ENCODE peak calls at places on chromosomes 2 and 18, in eight cellular contexts. P is IMR-90, O is fibroblast of mammary gland, M is RWPE1, L is GM10248, F is tibial artery, Y is stomach, V is thoracic aorta. J is an unnamed sample.
A peak's percentile ranks its signal among the peaks of the same experiment; 100 is the strongest.

GRCh38 chr2:84991404-84992151 is 20.6 kb downstream of the KCMF1 start:
- DNase-seq in P (peak; percentile 97), L (no peak), M (peak; percentile 41), Y (no peak), V (no peak), F (no peak), O (peak; percentile 73), J (no peak)

GRCh38 chr18:29681578-29681977 is 1361.0 kb downstream of the DSC3 start:
- DNase-seq in V (no peak), M (no peak), F (no peak), O (no peak), Y (no peak), P (no peak), L (no peak), J (no peak)

GRCh38 chr2:222572761-222573174 is 83.1 kb downstream of the FARSB start:
- DNase-seq in O (peak; percentile 71), P (peak; percentile 62), F (no peak), M (no peak), V (no peak), Y (no peak), L (no peak), J (no peak)

GRCh38 chr2:231452799-231453508 is 11.3 kb downstream of the NCL start:
- DNase-seq in L (no peak), V (no peak), M (no peak), Y (no peak), O (no peak), P (no peak), F (no peak), J (no peak)

GRCh38 chr2:228847684-228848083 is 423.4 kb downstream of the PID1 start:
- DNase-seq in F (no peak), V (no peak), P (peak; percentile 32), O (no peak), L (no peak), Y (no peak), M (no peak), J (no peak)

GRCh38 chr2:120647487-120647886 is 88.2 kb upstream of the GLI2 start:
- DNase-seq in F (no peak), P (peak; percentile 89), L (no peak), V (no peak), Y (no peak), O (peak; percentile 72), M (peak; percentile 18), J (no peak)

GRCh38 chr2:102057502-102058292 is 65.9 kb downstream of the IL1R2 start:
- DNase-seq in F (no peak), L (no peak), P (peak; percentile 47), O (peak; percentile 73), M (no peak), V (no peak), Y (peak; percentile 70), J (no peak)

GRCh38 chr2:236665130-236665529 is 95.5 kb downstream of the ACKR3 start:
- DNase-seq in O (no peak), M (no peak), P (no peak), V (no peak), L (no peak), Y (no peak), F (no peak), J (no peak)

GRCh38 chr2:68556384-68556783 is 87.0 kb upstream of the PROKR1 start:
- DNase-seq in F (no peak), V (no peak), P (peak; percentile 77), M (peak; percentile 38), O (peak; percentile 6), L (no peak), Y (no peak), J (no peak)

GRCh38 chr2:196239622-196240587 is 68.5 kb upstream of the STK17B start:
- DNase-seq in Y (peak; percentile 67), V (no peak), M (peak; percentile 59), P (peak; percentile 93), F (peak; percentile 51), L (peak; percentile 61), O (peak; percentile 87), J (no peak)
- TF ChIP-seq CTCF in Y (no peak), V (no peak), M (no peak), P (no peak), F (no peak), L (no peak), O (peak; percentile 1), J (no peak)

DNA sequence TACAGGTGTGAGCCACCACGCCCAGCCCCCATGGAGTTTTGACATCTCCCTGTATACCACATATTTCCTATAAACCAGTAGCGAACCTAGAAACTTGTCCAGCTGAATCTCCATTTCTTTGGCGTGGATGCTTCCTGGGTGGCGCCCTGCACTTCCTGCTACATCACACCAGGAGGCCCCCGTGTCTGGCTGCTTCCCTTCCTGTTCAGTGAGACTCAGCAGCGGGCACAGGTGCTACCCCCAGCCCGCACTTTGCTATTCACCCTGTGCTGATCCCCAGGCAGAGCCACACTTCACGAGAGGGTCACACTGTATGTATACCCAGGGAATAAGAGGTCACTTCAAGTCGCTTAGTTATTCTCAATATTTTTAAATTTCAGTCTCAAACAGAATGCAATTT is 35.0 kb downstream of the CYP27C1 start:
- DNase-seq in F (no peak), L (no peak), V (no peak), O (no peak), Y (peak; percentile 24), M (no peak), P (no peak), J (no peak)
- TF ChIP-seq CTCF in F (no peak), L (peak; percentile 18), V (no peak), O (no peak), Y (no peak), M (no peak), P (no peak), J (no peak)

GRCh38 chr2:74572178-74572925 is 17.8 kb downstream of the DOK1 start:
- DNase-seq in F (no peak), M (no peak), P (no peak), O (no peak), Y (no peak), L (no peak), V (no peak), J (no peak)
- TF ChIP-seq CTCF in F (no peak), M (no peak), P (no peak), O (peak; percentile 14), Y (no peak), L (peak; percentile 35), V (no peak), J (no peak)

DNA sequence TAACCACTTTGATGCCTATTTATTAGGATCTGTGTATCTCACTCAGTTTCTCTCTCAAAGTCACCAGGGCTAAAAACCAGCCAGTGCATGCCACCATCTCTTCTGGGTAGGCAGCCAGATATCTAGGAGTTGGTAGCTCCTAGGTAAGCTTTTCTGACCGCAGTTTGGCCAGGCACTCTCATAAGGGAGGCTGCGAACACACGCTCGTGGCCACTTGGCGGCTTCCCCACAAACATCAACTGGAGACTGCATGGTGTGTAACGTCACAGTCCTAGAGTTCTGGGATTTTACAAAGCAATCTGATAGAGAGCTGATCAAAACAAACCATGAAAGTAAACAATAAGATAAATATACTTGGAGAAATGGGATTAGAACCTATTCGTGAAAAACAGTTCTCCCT is 424.3 kb upstream of the ACVR2A start:
- DNase-seq in O (no peak), F (no peak), L (no peak), M (no peak), P (no peak), Y (no peak), V (no peak), J (no peak)
- TF ChIP-seq CTCF in O (no peak), F (no peak), L (no peak), M (no peak), P (no peak), Y (no peak), V (no peak), J (no peak)

GRCh38 chr2:71113843-71114242 is 16.2 kb downstream of the MCEE start:
- DNase-seq in M (no peak), F (no peak), Y (no peak), L (no peak), V (no peak), O (no peak), P (no peak), J (no peak)
- TF ChIP-seq CTCF in M (no peak), F (no peak), Y (no peak), L (no peak), V (no peak), O (no peak), P (no peak), J (no peak)

DNA sequence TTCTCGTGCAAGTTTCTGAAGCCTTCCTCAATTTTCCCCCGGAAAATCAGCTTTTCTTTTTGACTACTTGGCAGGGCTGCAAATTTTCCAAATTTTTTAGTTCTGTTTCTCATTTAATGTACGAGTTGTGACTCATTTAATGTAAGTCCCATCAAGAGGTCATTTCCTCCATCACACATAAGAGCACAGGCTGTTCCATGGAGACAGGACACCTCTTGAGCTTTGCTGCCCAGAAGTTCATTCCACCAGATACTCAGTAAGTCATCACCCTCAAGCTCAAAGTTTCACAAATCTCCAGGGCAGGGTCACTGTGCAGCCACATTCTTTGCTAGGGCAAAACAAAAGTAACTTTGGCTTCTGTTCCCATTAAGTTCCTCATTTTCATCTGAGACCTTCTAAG is 101.5 kb upstream of the TEKT4 start:
- DNase-seq in P (no peak), M (no peak), F (no peak), L (no peak), Y (no peak), O (no peak), V (no peak), J (no peak)
- TF ChIP-seq CTCF in P (no peak), M (no peak), F (no peak), L (no peak), Y (no peak), O (no peak), V (no peak), J (no peak)

GRCh38 chr18:44325903-44326650 is 354.6 kb upstream of the SETBP1 start:
- DNase-seq in F (peak; percentile 47), V (no peak), M (peak; percentile 0), P (peak; percentile 61), L (peak; percentile 13), Y (peak; percentile 41), O (peak; percentile 81), J (peak; percentile 70)
- TF ChIP-seq CTCF in F (peak; percentile 14), V (no peak), M (peak; percentile 30), P (peak; percentile 30), L (peak; percentile 52), Y (peak; percentile 11), O (peak; percentile 76), J (no peak)